ENCODE peak calls at places on chromosomes 3 and 15, in eight cellular contexts. G is progenitor cell of endocrine pancreas, A is fibroblast of pulmonary artery, O is neural progenitor cell, W is MM.1S, L is HL-60, P is sigmoid colon, F is psoas muscle. C is an unnamed sample.

GRCh38 chr15:34773916-34774315 is 19.1 kb upstream of the GJD2 start:
- DNase-seq in P (no peak), W (no peak), O (peak), G (no peak), L (no peak), F (no peak), A (no peak), C (no peak)

GRCh38 chr3:125313060-125313635 is 62.0 kb downstream of the ZNF148 start:
- DNase-seq in F (no peak), L (no peak), A (peak), W (no peak), O (no peak), P (no peak), G (no peak), C (no peak)

GRCh38 chr3:66572938-66573710 is 72.3 kb upstream of the LRIG1 start:
- DNase-seq in P (no peak), O (peak), G (peak), W (no peak), A (no peak), F (no peak), L (no peak), C (no peak)

GRCh38 chr3:186487819-186488218 is 56.4 kb downstream of the CRYGS start:
- DNase-seq in P (no peak), G (no peak), W (peak), O (peak), L (no peak), F (no peak), A (no peak), C (no peak)

GRCh38 chr3:31635586-31635985 is 102.9 kb downstream of the STT3B start:
- DNase-seq in O (no peak), P (no peak), G (no peak), F (no peak), A (no peak), W (no peak), L (no peak), C (no peak)

GRCh38 chr3:149277338-149277813 is 55.7 kb upstream of the CP start:
- DNase-seq in P (no peak), W (peak), L (peak), G (no peak), F (no peak), A (peak), O (no peak), C (no peak)

GRCh38 chr3:196499061-196499460 is 4.5 kb downstream of the RNF168 start:
- DNase-seq in F (no peak), W (no peak), P (no peak), O (no peak), L (no peak), A (peak), G (no peak), C (no peak)

GRCh38 chr15:28107111-28107893 is 8.2 kb upstream of the OCA2 start:
- DNase-seq in W (no peak), O (peak), P (peak), F (no peak), A (peak), G (peak), L (no peak), C (peak)

GRCh38 chr3:30266536-30266935 is 339.9 kb upstream of the TGFBR2 start:
- DNase-seq in F (no peak), W (no peak), L (no peak), A (no peak), O (no peak), G (no peak), P (no peak), C (no peak)

GRCh38 chr3:142097099-142097843 is 52.1 kb downstream of the TFDP2 start:
- DNase-seq in P (no peak), O (no peak), G (no peak), L (no peak), F (no peak), A (no peak), W (no peak), C (no peak)

GRCh38 chr15:33535135-33535534 is 224.4 kb downstream of the RYR3 start:
- DNase-seq in L (no peak), G (no peak), P (no peak), F (no peak), A (no peak), O (no peak), W (no peak), C (no peak)
- TF ChIP-seq CTCF in L (no peak), G (no peak), P (no peak), F (no peak), A (no peak), O (no peak), W (no peak), C (no peak)

GRCh38 chr3:17140670-17141505 is 256.1 kb downstream of the PLCL2 start:
- DNase-seq in A (no peak), F (peak), O (no peak), L (no peak), G (no peak), P (no peak), W (no peak), C (no peak)
- TF ChIP-seq CTCF in A (no peak), F (peak), O (peak), L (no peak), G (no peak), P (no peak), W (no peak), C (no peak)

GRCh38 chr3:70386043-70386442 is 73.6 kb upstream of the MDFIC2 start:
- DNase-seq in W (no peak), A (no peak), O (no peak), G (no peak), L (no peak), P (no peak), F (no peak), C (no peak)
- TF ChIP-seq CTCF in W (no peak), A (no peak), O (peak), G (no peak), L (no peak), P (no peak), F (no peak), C (no peak)

GRCh38 chr15:79447060-79447459 is 14.9 kb downstream of the MINAR1 start:
- DNase-seq in L (no peak), G (no peak), F (no peak), W (no peak), O (no peak), A (no peak), P (no peak), C (no peak)

GRCh38 chr15:79451361-79451999 is 19.3 kb downstream of the MINAR1 start:
- DNase-seq in A (no peak), F (no peak), O (peak), G (no peak), L (no peak), P (no peak), W (no peak), C (no peak)

GRCh38 chr15:79452244-79453051 is 20.3 kb downstream of the MINAR1 start:
- DNase-seq in W (no peak), O (no peak), G (no peak), L (no peak), F (no peak), P (no peak), A (no peak), C (no peak)

GRCh38 chr15:79453446-79453845 is 21.3 kb downstream of the MINAR1 start:
- DNase-seq in F (no peak), L (no peak), W (peak), G (no peak), A (no peak), O (no peak), P (no peak), C (no peak)

DNA sequence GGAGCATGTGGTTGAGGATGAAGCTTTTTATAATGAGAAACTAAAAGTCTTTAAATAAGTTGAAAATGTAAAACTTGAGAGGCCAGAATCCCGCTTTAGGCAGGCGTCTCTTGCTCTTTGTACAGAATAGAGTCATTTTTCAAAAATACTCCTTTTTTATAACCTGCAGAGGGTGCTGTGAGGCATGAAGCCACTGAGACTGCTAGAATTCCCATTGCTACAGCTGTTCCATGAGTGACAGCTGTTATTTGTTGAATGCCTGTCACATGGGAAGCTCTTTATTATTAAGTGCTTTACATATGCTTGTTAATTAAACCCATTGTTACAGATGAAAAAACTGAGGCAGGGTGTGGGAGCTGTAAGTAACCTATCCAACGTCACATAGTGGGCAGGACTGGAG is 18.5 kb downstream of the MINAR1 start:
- DNase-seq in P (no peak), W (no peak), O (peak), A (no peak), F (no peak), L (no peak), G (no peak), C (no peak)
- TF ChIP-seq CTCF in P (no peak), W (peak), O (peak), A (peak), F (no peak), L (no peak), G (peak), C (peak)

C was measured in chondrocyte.